ENCODE peak calls at places on chromosomes 5 and 9, in six cellular contexts. X, C, V, Y, G and T are unnamed samples.

GRCh38 chr9:25864509-25864908 is 186.3 kb upstream of the TUSC1 start:
- DNase-seq in Y (no peak), G (no peak), X (no peak), V (no peak), C (no peak), T (no peak)

GRCh38 chr9:31588010-31588409 is 796.4 kb upstream of the ACO1 start:
- DNase-seq in X (no peak), V (no peak), Y (no peak), C (no peak), G (no peak), T (no peak)

GRCh38 chr9:113992994-113993393 is 85.1 kb downstream of the AMBP start:
- DNase-seq in X (no peak), Y (no peak), V (no peak), C (no peak), G (no peak), T (no peak)

GRCh38 chr5:54994628-54995027 is 9.2 kb upstream of the ESM1 start:
- DNase-seq in V (no peak), C (no peak), G (no peak), X (no peak), Y (no peak), T (no peak)

GRCh38 chr5:35778259-35778769 is 78.4 kb upstream of the IL7R start:
- DNase-seq in V (no peak), G (no peak), X (no peak), Y (no peak), C (no peak), T (no peak)

GRCh38 chr5:176822426-176823075 is 12.2 kb downstream of the UNC5A start:
- DNase-seq in G (no peak), X (no peak), C (peak), V (no peak), Y (no peak), T (no peak)

GRCh38 chr5:93593476-93594060 is 10.5 kb downstream of the NR2F1 start:
- DNase-seq in X (no peak), V (no peak), G (no peak), C (no peak), Y (no peak), T (no peak)

GRCh38 chr5:86461169-86461956 is 156.4 kb upstream of the COX7C start:
- DNase-seq in V (no peak), X (no peak), Y (no peak), G (peak), C (no peak), T (no peak)

GRCh38 chr5:12934722-12935121 is 1009.8 kb downstream of the DNAH5 start:
- DNase-seq in G (no peak), V (no peak), Y (no peak), C (no peak), X (no peak), T (no peak)

GRCh38 chr9:92790542-92791527 is 26.2 kb upstream of the BICD2 start:
- DNase-seq in G (peak), X (no peak), Y (peak), V (peak), C (peak), T (peak)

GRCh38 chr5:93890657-93891056 is 149.3 kb upstream of the POU5F2 start:
- DNase-seq in V (peak), G (peak), C (peak), X (no peak), Y (no peak), T (no peak)

GRCh38 chr5:62354028-62354874 is 48.2 kb downstream of the KIF2A start:
- DNase-seq in V (peak), G (peak), X (no peak), C (peak), Y (peak), T (peak)

GRCh38 chr5:9034671-9035070 is 511.2 kb downstream of the SEMA5A start:
- DNase-seq in X (no peak), Y (peak), G (peak), C (no peak), V (no peak), T (no peak)

GRCh38 chr5:17951392-17952169 is 317.3 kb downstream of the TAF11L14 start:
- DNase-seq in X (peak), Y (no peak), V (peak), C (peak), G (no peak), T (peak)

GRCh38 chr9:124132671-124133147 is 121.1 kb downstream of the LHX2 start:
- DNase-seq in G (no peak), V (no peak), X (no peak), Y (peak), C (peak), T (peak)

GRCh38 chr5:157108961-157109360 is at the start of gene HAVCR2:
- DNase-seq in X (no peak), Y (no peak), C (no peak), G (no peak), V (no peak), T (peak)

GRCh38 chr9:92963831-92964606 is 16.7 kb downstream of the FGD3 start:
- DNase-seq in C (no peak), Y (no peak), V (no peak), G (no peak), X (no peak), T (no peak)

GRCh38 chr5:91528831-91529230 is 145.7 kb upstream of the ARRDC3 start:
- DNase-seq in V (no peak), Y (no peak), G (no peak), X (no peak), C (no peak), T (no peak)

GRCh38 chr5:141704782-141705297 is 22.8 kb upstream of the ARAP3 start:
- DNase-seq in X (no peak), G (no peak), C (no peak), Y (no peak), V (no peak), T (no peak)

GRCh38 chr9:96169488-96169887 is 132.5 kb downstream of the HSD17B3 start:
- DNase-seq in C (peak), X (peak), V (peak), Y (peak), G (peak), T (no peak)

GRCh38 chr9:36401179-36401740 is 1.2 kb upstream of the RNF38 start:
- DNase-seq in X (peak), Y (peak), G (peak), V (no peak), C (peak), T (peak)

GRCh38 chr9:31030741-31031202 is 1353.7 kb upstream of the ACO1 start:
- DNase-seq in C (peak), V (peak), Y (no peak), X (peak), G (peak), T (no peak)

GRCh38 chr9:72383978-72384709 is 19.1 kb upstream of the ZFAND5 start:
- DNase-seq in V (no peak), C (no peak), X (no peak), G (peak), Y (peak), T (no peak)

DNA sequence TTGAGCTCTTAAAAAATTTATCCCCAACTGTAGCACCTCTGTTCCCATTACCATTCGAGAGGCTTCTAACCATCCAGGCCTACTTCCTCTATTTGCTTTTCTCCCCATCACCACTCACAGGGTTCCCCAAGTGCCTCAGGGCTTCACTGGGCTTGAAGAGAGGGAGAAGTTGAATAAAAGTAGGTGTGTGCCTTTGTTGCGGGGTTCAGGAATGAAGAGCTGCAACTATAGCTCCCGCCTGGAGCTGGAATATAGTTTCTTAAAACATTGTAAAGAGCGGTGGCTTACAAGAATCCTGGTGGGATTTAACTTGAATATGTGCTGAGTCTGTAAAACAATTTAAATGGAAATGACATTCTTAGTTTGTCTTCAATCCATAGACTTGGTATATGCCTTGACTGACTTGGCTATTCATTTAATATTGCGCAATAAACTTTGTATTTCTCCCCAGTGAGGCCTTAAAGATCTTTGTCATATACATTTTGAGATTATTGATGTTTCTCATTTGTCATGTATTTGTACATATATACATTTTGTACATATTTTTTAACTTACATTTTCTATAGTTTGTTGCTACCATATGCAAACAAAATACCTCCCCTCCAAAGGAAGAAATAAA is 7.2 kb downstream of the ENTREP1 start:
- DNase-seq in Y (no peak), G (no peak), X (no peak), C (no peak), V (no peak), T (no peak)
- H2AK5ac ChIP-seq in Y (no peak), G (no peak), X (no peak), C (no peak), V (no peak), T (no peak)

GRCh38 chr9:95157491-95158151 is 159.9 kb downstream of the FANCC start:
- DNase-seq in C (no peak), X (no peak), V (no peak), G (peak), Y (peak), T (no peak)
- H3K4me3 ChIP-seq in C (no peak), X (no peak), V (no peak), G (no peak), Y (peak), T (no peak)

DNA sequence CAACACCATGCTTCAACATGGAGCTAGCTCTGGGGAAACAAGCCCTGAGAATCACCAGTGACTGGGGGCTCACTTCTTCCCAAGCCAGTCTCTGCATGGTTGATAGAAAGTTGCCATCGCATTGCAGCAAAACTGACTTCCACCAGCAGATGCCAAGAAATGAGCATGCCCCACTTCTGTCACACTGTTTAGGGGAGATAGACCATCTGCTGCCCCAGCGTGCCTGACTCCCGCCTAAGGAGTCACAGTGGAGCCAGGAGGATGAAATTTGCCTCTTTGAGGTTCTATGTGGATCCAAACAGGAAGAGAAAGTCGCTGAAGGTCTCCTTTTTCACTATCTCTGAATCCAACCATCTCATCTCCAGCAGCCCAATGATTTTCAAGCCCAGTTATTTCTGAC is 116.7 kb upstream of the SLIT3 start:
- DNase-seq in C (no peak), X (no peak), G (no peak), V (no peak), Y (no peak), T (no peak)
- H2AK5ac ChIP-seq in C (no peak), X (no peak), G (no peak), V (no peak), Y (no peak), T (no peak)

GRCh38 chr9:129587487-129588262 is 33.2 kb downstream of the C9orf50 start:
- DNase-seq in C (peak), Y (peak), X (no peak), V (no peak), G (no peak), T (peak)
- H3K4me3 ChIP-seq in C (no peak), Y (no peak), X (no peak), V (no peak), G (no peak), T (no peak)

DNA sequence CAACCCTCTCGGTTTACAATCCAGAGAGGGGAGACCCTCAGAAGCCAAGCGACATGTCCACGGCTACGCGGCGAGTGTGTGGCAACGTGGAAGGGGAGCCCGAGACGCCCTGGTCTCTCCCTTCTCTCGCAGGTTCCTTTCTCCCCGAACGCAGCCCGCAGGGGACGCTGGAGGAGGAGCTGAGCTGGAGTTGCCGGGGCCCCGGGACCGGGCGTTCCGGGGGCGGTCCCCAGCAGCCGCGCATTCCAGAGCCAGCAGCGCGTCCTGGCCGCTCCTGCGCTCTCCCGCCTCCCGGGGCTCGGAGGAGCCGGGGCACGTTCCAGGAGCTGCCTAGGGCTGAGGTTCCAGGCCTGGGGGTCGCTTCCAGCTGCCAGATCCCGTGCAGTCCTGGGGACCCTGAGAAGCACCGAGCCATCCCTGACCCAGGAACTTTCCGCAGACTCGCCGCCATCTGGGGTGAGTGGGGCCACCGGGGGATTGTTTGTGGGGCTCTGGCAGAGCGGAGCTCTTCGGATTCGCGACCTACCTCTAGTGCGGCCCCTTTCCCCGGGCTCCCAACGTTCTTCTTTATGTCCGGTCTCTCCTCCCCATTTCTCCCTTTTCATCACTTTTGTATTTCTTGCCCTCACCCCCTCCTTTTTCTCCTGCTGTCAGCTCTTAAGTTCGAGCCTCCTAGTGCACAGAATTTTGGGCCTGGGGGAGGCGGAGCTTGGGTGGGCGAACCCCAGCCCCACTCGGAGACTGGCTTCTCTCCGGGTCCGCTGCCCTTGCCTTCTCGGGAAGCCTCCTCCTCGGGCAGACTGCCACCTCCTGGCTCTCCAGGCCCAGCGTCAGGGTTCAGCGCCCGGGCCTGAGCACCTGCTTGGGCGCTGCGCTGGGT is at the start of gene SMIM3:
- DNase-seq in V (peak), Y (peak), G (peak), X (no peak), C (peak), T (peak)
- H2AK5ac ChIP-seq in V (no peak), Y (peak), G (peak), X (no peak), C (no peak), T (no peak)

GRCh38 chr9:120902824-120903608 is 23.6 kb downstream of the TRAF1 start:
- DNase-seq in G (no peak), C (no peak), V (no peak), Y (no peak), X (no peak), T (no peak)

GRCh38 chr9:120904061-120904998 is 22.3 kb downstream of the TRAF1 start:
- DNase-seq in G (no peak), X (no peak), Y (no peak), V (no peak), C (no peak), T (no peak)

GRCh38 chr9:120905794-120906248 is 20.8 kb downstream of the TRAF1 start:
- DNase-seq in Y (no peak), X (no peak), G (no peak), C (no peak), V (no peak), T (no peak)

GRCh38 chr9:120902286-120902685 is 24.3 kb downstream of the TRAF1 start:
- DNase-seq in X (no peak), G (no peak), C (no peak), V (no peak), Y (no peak), T (no peak)

DNA sequence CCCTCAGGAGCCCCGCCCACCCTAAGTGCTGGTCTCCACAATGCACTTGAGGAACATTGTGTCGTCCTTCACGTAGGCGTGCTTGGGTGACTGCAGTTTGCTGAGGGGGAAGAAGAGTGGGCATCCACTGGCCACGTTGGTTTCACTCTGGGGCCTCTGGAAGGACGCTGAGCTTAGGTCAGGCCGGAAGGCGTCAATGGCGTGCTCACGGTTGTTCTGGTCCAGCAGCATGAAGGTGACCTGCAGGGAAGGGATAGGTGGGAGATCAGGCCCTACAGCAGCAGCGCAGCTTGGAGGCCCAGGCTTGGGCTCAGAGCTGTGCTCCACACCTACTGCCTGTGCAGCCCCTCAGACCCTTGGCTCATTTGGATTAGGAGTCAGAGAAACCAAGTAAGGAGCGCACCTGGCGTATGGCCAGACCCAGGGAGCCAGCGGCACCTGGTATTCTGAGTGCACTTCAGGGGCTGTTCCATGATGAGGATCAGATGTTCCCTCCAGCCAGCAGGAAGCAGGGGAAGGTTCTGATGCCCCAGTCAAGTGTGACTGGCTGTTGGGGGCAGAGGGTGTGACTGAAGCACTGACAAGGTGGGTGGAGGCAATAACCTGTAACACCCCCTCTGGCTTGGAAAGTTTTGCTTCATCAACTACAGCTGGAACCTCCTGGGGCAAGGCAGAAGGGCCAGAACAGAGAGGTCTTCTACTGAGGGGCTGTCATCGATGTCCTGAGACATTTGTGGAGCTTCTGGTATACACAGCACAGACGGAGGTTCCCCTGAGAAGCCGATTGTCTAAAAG is 21.4 kb downstream of the TRAF1 start:
- DNase-seq in Y (no peak), G (no peak), X (no peak), C (no peak), V (no peak), T (no peak)
- H3K4me3 ChIP-seq in Y (no peak), G (no peak), X (no peak), C (no peak), V (peak), T (no peak)